ENCODE peak calls at places on chromosomes 6 and 20, in ten cellular contexts. K, T, D, A, X, J, V, L, O and M are unnamed samples.

GRCh38 chr6:155155787-155156447 is 107.9 kb upstream of the CLDN20 start:
- DNase-seq in O (no peak), K (no peak), V (no peak), L (peak), A (no peak), T (no peak), X (no peak), J (no peak), D (no peak), M (no peak)

GRCh38 chr20:5766085-5766764 is 16.0 kb downstream of the SHLD1 start:
- DNase-seq in X (no peak), J (no peak), O (no peak), K (no peak), A (no peak), T (no peak), L (no peak), V (no peak), D (no peak), M (no peak)

GRCh38 chr6:157074969-157075368 is 248.3 kb downstream of the TMEM242 start:
- DNase-seq in D (no peak), K (no peak), A (no peak), X (no peak), L (no peak), J (no peak), V (no peak), T (no peak), O (peak), M (no peak)

GRCh38 chr20:19056909-19057308 is 155.5 kb upstream of the SLC24A3 start:
- DNase-seq in O (no peak), K (no peak), X (no peak), V (no peak), J (no peak), T (no peak), D (no peak), A (no peak), L (no peak), M (no peak)

GRCh38 chr6:19837511-19838441 is 606 bp downstream of the ID4 start:
- DNase-seq in J (no peak), L (no peak), K (peak), X (peak), V (no peak), A (peak), O (peak), T (peak), D (peak), M (no peak)

GRCh38 chr6:84618046-84618752 is 146.2 kb downstream of the TBX18 start:
- DNase-seq in O (peak), L (no peak), X (peak), V (no peak), T (no peak), K (no peak), J (peak), A (no peak), D (no peak), M (no peak)

GRCh38 chr6:149905371-149905910 is 7.5 kb upstream of the RAET1E start:
- DNase-seq in L (no peak), A (no peak), J (no peak), X (no peak), O (no peak), K (peak), D (no peak), T (no peak), V (no peak), M (peak)

GRCh38 chr6:9405369-9405768 is 970.0 kb upstream of the SLC35B3 start:
- DNase-seq in D (no peak), L (no peak), T (no peak), J (peak), X (peak), V (no peak), A (no peak), K (no peak), O (peak), M (no peak)

GRCh38 chr20:62312662-62312977 is 9.8 kb downstream of the ADRM1 start:
- DNase-seq in A (no peak), J (no peak), T (no peak), O (no peak), K (no peak), L (no peak), V (no peak), D (no peak), X (no peak), M (no peak)

GRCh38 chr6:4568138-4568537 is 208.1 kb upstream of the CDYL start:
- DNase-seq in A (no peak), D (no peak), K (no peak), V (no peak), T (no peak), J (no peak), O (no peak), L (no peak), X (no peak), M (no peak)

GRCh38 chr6:116476021-116476678 is 15.0 kb downstream of the CALHM6 start:
- DNase-seq in L (no peak), O (no peak), X (peak), A (no peak), J (no peak), D (no peak), T (no peak), V (no peak), K (no peak), M (no peak)

GRCh38 chr20:22836211-22836610 is 198.9 kb upstream of the SSTR4 start:
- DNase-seq in J (peak), V (no peak), X (no peak), O (no peak), A (no peak), T (no peak), L (no peak), D (no peak), K (no peak), M (no peak)

GRCh38 chr6:28565823-28566526 is 40.3 kb downstream of the GPX5 start:
- DNase-seq in J (no peak), X (no peak), T (no peak), L (no peak), O (no peak), D (no peak), A (no peak), V (no peak), K (no peak), M (no peak)

GRCh38 chr6:71468841-71469750 is 180.5 kb downstream of the OGFRL1 start:
- DNase-seq in J (peak), T (no peak), V (no peak), L (no peak), A (no peak), X (peak), K (peak), D (no peak), O (peak), M (no peak)

GRCh38 chr6:24874128-24874527 is 61.6 kb downstream of the RIPOR2 start:
- DNase-seq in O (no peak), X (no peak), J (no peak), D (no peak), V (no peak), K (no peak), T (no peak), L (no peak), A (no peak), M (no peak)

GRCh38 chr6:118739976-118740771 is 88.8 kb upstream of the CEP85L start:
- DNase-seq in D (no peak), X (no peak), K (no peak), O (peak), L (no peak), T (no peak), V (no peak), A (no peak), J (no peak), M (no peak)

GRCh38 chr6:137590684-137591083 is 96.5 kb upstream of the OLIG3 start:
- DNase-seq in L (no peak), T (no peak), D (no peak), V (no peak), X (no peak), J (no peak), A (no peak), K (no peak), O (no peak), M (no peak)

GRCh38 chr20:56629464-56630085 is 469 bp downstream of the TFAP2C start:
- DNase-seq in J (no peak), O (no peak), T (no peak), X (no peak), V (no peak), A (peak), D (no peak), K (no peak), L (no peak), M (no peak)

GRCh38 chr6:19354181-19354580 is 483.0 kb upstream of the ID4 start:
- DNase-seq in A (no peak), V (no peak), D (no peak), J (no peak), T (no peak), L (no peak), X (no peak), O (no peak), K (no peak), M (no peak)

GRCh38 chr20:1209447-1210387 is 6.5 kb downstream of the C20orf202 start:
- DNase-seq in O (no peak), D (no peak), X (no peak), L (no peak), T (no peak), K (no peak), V (no peak), A (no peak), J (no peak), M (no peak)

GRCh38 chr6:10237284-10238043 is 177.4 kb downstream of the TFAP2A start:
- DNase-seq in T (no peak), K (no peak), X (no peak), V (no peak), D (no peak), L (no peak), A (no peak), O (peak), J (peak), M (no peak)

GRCh38 chr6:82410151-82410621 is 46.6 kb downstream of the TPBG start:
- DNase-seq in L (no peak), O (peak), X (no peak), D (no peak), T (no peak), K (no peak), J (no peak), A (no peak), V (no peak), M (no peak)

GRCh38 chr20:56788671-56789610 is 159.8 kb downstream of the TFAP2C start:
- DNase-seq in O (peak), J (peak), D (no peak), V (no peak), X (peak), L (no peak), A (no peak), T (no peak), K (no peak), M (no peak)

GRCh38 chr6:118859517-118860064 is 34.4 kb upstream of the ASF1A start:
- DNase-seq in V (no peak), L (no peak), T (no peak), J (no peak), O (no peak), K (no peak), X (no peak), D (no peak), A (no peak), M (no peak)

GRCh38 chr6:24394777-24395437 is 7.8 kb upstream of the MRS2 start:
- DNase-seq in O (peak), D (no peak), A (no peak), X (peak), T (no peak), L (no peak), V (no peak), J (peak), K (no peak), M (no peak)

GRCh38 chr20:41746635-41747034 is 128.5 kb upstream of the CHD6 start:
- DNase-seq in T (no peak), X (no peak), D (no peak), K (no peak), J (no peak), A (no peak), V (no peak), O (no peak), L (no peak), M (no peak)

GRCh38 chr20:16434087-16434664 is 139.1 kb downstream of the KIF16B start:
- DNase-seq in J (no peak), L (peak), K (no peak), A (peak), T (peak), V (peak), D (peak), X (peak), O (no peak), M (no peak)

GRCh38 chr6:100172322-100172713 is 178.3 kb upstream of the MCHR2 start:
- DNase-seq in J (no peak), O (no peak), A (no peak), L (no peak), D (no peak), K (no peak), T (no peak), V (no peak), X (no peak), M (no peak)